ENCODE peak calls at places on chromosomes 7 and 10, in eight cellular contexts. Q is NCI-H748 treated with DMSO at 0.1 percent for 48 hours; W is EL; A is NAMALWA; D is fibroblast of the conjunctiva; M is activated CD4-positive, alpha-beta T cell treated with anti-CD3 and anti-CD28 coated beads, Interleukin-2, amount 10 ng/mL, durations not matched to agents 7 days and 5 days; Y is K562; R is Calu3. S is an unnamed sample.
A peak's percentile ranks its signal among the peaks of the same experiment; 100 is the strongest.

GRCh38 chr10:121880842-121881423 is 46.9 kb downstream of the ATE1 start:
- DNase-seq in Q (no peak), W (no peak), A (no peak), D (peak; percentile 14), M (no peak), Y (no peak), R (no peak), S (no peak)

GRCh38 chr7:6486438-6487183 is 38.9 kb upstream of the DAGLB start:
- DNase-seq in Q (no peak), W (no peak), A (no peak), D (no peak), M (no peak), Y (no peak), R (no peak), S (no peak)

GRCh38 chr7:42746226-42746625 is 165.6 kb downstream of the C7orf25 start:
- DNase-seq in Q (no peak), W (no peak), A (no peak), D (no peak), M (no peak), Y (no peak), R (no peak), S (no peak)

GRCh38 chr10:86703176-86703575 is 34.9 kb downstream of the LDB3 start:
- DNase-seq in Q (no peak), W (no peak), A (no peak), D (no peak), M (no peak), Y (no peak), R (no peak), S (no peak)

GRCh38 chr7:128940494-128941322 is 3.0 kb downstream of the IRF5 start:
- DNase-seq in Q (no peak), W (no peak), A (peak; percentile 87), D (no peak), M (peak; percentile 30), Y (no peak), R (no peak), S (no peak)

GRCh38 chr7:120831260-120831659 is 26.7 kb downstream of the TSPAN12 start:
- DNase-seq in Q (no peak), W (no peak), A (no peak), D (no peak), M (no peak), Y (no peak), R (no peak), S (no peak)

GRCh38 chr10:61136151-61136550 is 192.2 kb upstream of the RHOBTB1 start:
- DNase-seq in Q (no peak), W (peak; percentile 58), A (peak; percentile 43), D (no peak), M (no peak), Y (no peak), R (peak; percentile 12), S (peak; percentile 2)

GRCh38 chr10:91901784-91902677 is 7.3 kb downstream of the FGFBP3 start:
- DNase-seq in Q (no peak), W (peak; percentile 94), A (no peak), D (peak; percentile 80), M (peak; percentile 47), Y (peak; percentile 33), R (peak; percentile 38), S (peak; percentile 81)

GRCh38 chr7:149875396-149875795 is 1.6 kb downstream of the ATP6V0E2 start:
- DNase-seq in Q (no peak), W (no peak), A (no peak), D (no peak), M (no peak), Y (no peak), R (no peak), S (no peak)

GRCh38 chr7:16542401-16542800 is 15.8 kb downstream of the LRRC72 start:
- DNase-seq in Q (no peak), W (no peak), A (no peak), D (no peak), M (no peak), Y (no peak), R (no peak), S (no peak)

GRCh38 chr10:102119417-102120141 is 589 bp downstream of the LDB1 start:
- DNase-seq in Q (no peak), W (peak; percentile 85), A (peak; percentile 77), D (no peak), M (peak; percentile 54), Y (peak; percentile 93), R (no peak), S (peak; percentile 48)

GRCh38 chr7:129258649-129259389 is 34.0 kb downstream of the AHCYL2 start:
- DNase-seq in Q (no peak), W (no peak), A (no peak), D (no peak), M (peak; percentile 7), Y (no peak), R (no peak), S (no peak)

GRCh38 chr7:123846217-123846891 is 1.4 kb downstream of the HYAL4 start:
- DNase-seq in Q (no peak), W (peak; percentile 2), A (no peak), D (no peak), M (no peak), Y (no peak), R (peak; percentile 47), S (no peak)

GRCh38 chr7:33792547-33793105 is 112.7 kb upstream of the BMPER start:
- DNase-seq in Q (peak; percentile 9), W (no peak), A (no peak), D (no peak), M (no peak), Y (no peak), R (no peak), S (no peak)

GRCh38 chr10:100520811-100521210 is 1.1 kb upstream of the SEC31B start:
- DNase-seq in Q (no peak), W (peak; percentile 56), A (no peak), D (no peak), M (no peak), Y (no peak), R (no peak), S (no peak)

GRCh38 chr10:13585195-13585751 is 1.5 kb upstream of the PRPF18 start:
- DNase-seq in Q (no peak), W (no peak), A (no peak), D (no peak), M (no peak), Y (no peak), R (no peak), S (no peak)

GRCh38 chr7:95822717-95823116 is 50.4 kb downstream of the DYNC1I1 start:
- DNase-seq in Q (no peak), W (no peak), A (no peak), D (no peak), M (no peak), Y (no peak), R (no peak), S (no peak)

GRCh38 chr7:32890010-32890552 is 1.5 kb downstream of the KBTBD2 start:
- DNase-seq in Q (no peak), W (peak; percentile 44), A (peak; percentile 62), D (peak; percentile 12), M (peak; percentile 15), Y (no peak), R (no peak), S (no peak)

GRCh38 chr10:97059006-97059871 is 126.5 kb downstream of the SLIT1 start:
- DNase-seq in Q (no peak), W (no peak), A (no peak), D (no peak), M (no peak), Y (no peak), R (no peak), S (no peak)

GRCh38 chr10:62062028-62062427 is 160.5 kb downstream of the ARID5B start:
- DNase-seq in Q (no peak), W (no peak), A (no peak), D (no peak), M (no peak), Y (no peak), R (no peak), S (no peak)